ENCODE peak calls at places on chromosome 13, in seven cellular contexts. One of them, this sample, is unnamed.
A peak's percentile ranks its signal among the peaks of the same experiment; 100 is the strongest.

GRCh38 chr13:72808917-72809500 is 27.1 kb downstream of the PIBF1 start:
- DNase-seq in stomach: no peak
- DNase-seq in lung: no peak
- DNase-seq in lower leg skin: no peak
- DNase-seq in fibroblast of mammary gland: peak; percentile 24
- DNase-seq in foreskin keratinocyte: no peak
- DNase-seq in left ventricle myocardium inferior: no peak
- DNase-seq in this sample: no peak

GRCh38 chr13:48315981-48316380 is 12.4 kb downstream of the RB1 start:
- DNase-seq in stomach: no peak
- DNase-seq in lung: no peak
- DNase-seq in lower leg skin: no peak
- DNase-seq in fibroblast of mammary gland: no peak
- DNase-seq in foreskin keratinocyte: no peak
- DNase-seq in left ventricle myocardium inferior: peak; percentile 15
- DNase-seq in this sample: no peak

GRCh38 chr13:99572131-99572530 is 70.9 kb downstream of the TM9SF2 start:
- DNase-seq in stomach: no peak
- DNase-seq in lung: no peak
- DNase-seq in lower leg skin: no peak
- DNase-seq in fibroblast of mammary gland: peak; percentile 36
- DNase-seq in foreskin keratinocyte: no peak
- DNase-seq in left ventricle myocardium inferior: no peak
- DNase-seq in this sample: no peak

GRCh38 chr13:73722120-73722519 is 412.1 kb downstream of the KLF12 start:
- DNase-seq in stomach: no peak
- DNase-seq in lung: no peak
- DNase-seq in lower leg skin: no peak
- DNase-seq in fibroblast of mammary gland: peak; percentile 58
- DNase-seq in foreskin keratinocyte: peak; percentile 95
- DNase-seq in left ventricle myocardium inferior: no peak
- DNase-seq in this sample: peak; percentile 31

GRCh38 chr13:97853550-97853949 is 99.9 kb upstream of the IPO5 start:
- DNase-seq in stomach: no peak
- DNase-seq in lung: no peak
- DNase-seq in lower leg skin: no peak
- DNase-seq in fibroblast of mammary gland: peak; percentile 39
- DNase-seq in foreskin keratinocyte: no peak
- DNase-seq in left ventricle myocardium inferior: no peak
- DNase-seq in this sample: no peak

GRCh38 chr13:30306762-30307193 is 573 bp downstream of the KATNAL1 start:
- DNase-seq in stomach: peak; percentile 92
- DNase-seq in lung: peak; percentile 94
- DNase-seq in lower leg skin: peak; percentile 98
- DNase-seq in fibroblast of mammary gland: peak; percentile 89
- DNase-seq in foreskin keratinocyte: peak; percentile 79
- DNase-seq in left ventricle myocardium inferior: peak; percentile 93
- DNase-seq in this sample: peak; percentile 92

GRCh38 chr13:51154029-51154555 is 43.0 kb upstream of the C13orf42 start:
- DNase-seq in stomach: no peak
- DNase-seq in lung: no peak
- DNase-seq in lower leg skin: no peak
- DNase-seq in fibroblast of mammary gland: peak; percentile 75
- DNase-seq in foreskin keratinocyte: peak; percentile 7
- DNase-seq in left ventricle myocardium inferior: no peak
- DNase-seq in this sample: no peak

GRCh38 chr13:84543976-84544375 is 661.7 kb upstream of the SLITRK1 start:
- DNase-seq in stomach: no peak
- DNase-seq in lung: no peak
- DNase-seq in lower leg skin: no peak
- DNase-seq in fibroblast of mammary gland: no peak
- DNase-seq in foreskin keratinocyte: no peak
- DNase-seq in left ventricle myocardium inferior: no peak
- DNase-seq in this sample: no peak

GRCh38 chr13:68816715-68817114 is 1290.9 kb upstream of the ATXN8OS start:
- DNase-seq in stomach: no peak
- DNase-seq in lung: no peak
- DNase-seq in lower leg skin: no peak
- DNase-seq in fibroblast of mammary gland: no peak
- DNase-seq in foreskin keratinocyte: no peak
- DNase-seq in left ventricle myocardium inferior: no peak
- DNase-seq in this sample: no peak

GRCh38 chr13:107865643-107866006 is 349.7 kb downstream of the LIG4 start:
- DNase-seq in stomach: no peak
- DNase-seq in lung: no peak
- DNase-seq in lower leg skin: no peak
- DNase-seq in fibroblast of mammary gland: no peak
- DNase-seq in foreskin keratinocyte: no peak
- DNase-seq in left ventricle myocardium inferior: no peak
- DNase-seq in this sample: no peak

GRCh38 chr13:84037937-84038464 is 155.7 kb upstream of the SLITRK1 start:
- DNase-seq in stomach: no peak
- DNase-seq in lung: no peak
- DNase-seq in lower leg skin: no peak
- DNase-seq in fibroblast of mammary gland: no peak
- DNase-seq in foreskin keratinocyte: no peak
- DNase-seq in left ventricle myocardium inferior: no peak
- DNase-seq in this sample: no peak

GRCh38 chr13:95191821-95192220 is 109.4 kb downstream of the ABCC4 start:
- DNase-seq in stomach: peak; percentile 73
- DNase-seq in lung: peak; percentile 79
- DNase-seq in lower leg skin: peak; percentile 88
- DNase-seq in fibroblast of mammary gland: peak; percentile 77
- DNase-seq in foreskin keratinocyte: peak; percentile 28
- DNase-seq in left ventricle myocardium inferior: peak; percentile 71
- DNase-seq in this sample: peak; percentile 80

GRCh38 chr13:102517959-102518358 is 78.8 kb upstream of the TPP2 start:
- DNase-seq in stomach: no peak
- DNase-seq in lung: no peak
- DNase-seq in lower leg skin: no peak
- DNase-seq in fibroblast of mammary gland: peak; percentile 7
- DNase-seq in foreskin keratinocyte: peak; percentile 35
- DNase-seq in left ventricle myocardium inferior: no peak
- DNase-seq in this sample: no peak

GRCh38 chr13:50129065-50129922 is 114.0 kb downstream of the KCNRG start:
- DNase-seq in stomach: no peak
- DNase-seq in lung: no peak
- DNase-seq in lower leg skin: no peak
- DNase-seq in fibroblast of mammary gland: peak; percentile 38
- DNase-seq in foreskin keratinocyte: peak; percentile 7
- DNase-seq in left ventricle myocardium inferior: peak; percentile 25
- DNase-seq in this sample: peak; percentile 26

GRCh38 chr13:37192986-37193385 is 87.5 kb upstream of the CSNK1A1L start:
- DNase-seq in stomach: no peak
- DNase-seq in lung: no peak
- DNase-seq in lower leg skin: no peak
- DNase-seq in fibroblast of mammary gland: peak; percentile 31
- DNase-seq in foreskin keratinocyte: peak; percentile 38
- DNase-seq in left ventricle myocardium inferior: no peak
- DNase-seq in this sample: no peak

GRCh38 chr13:50198508-50198907 is 183.3 kb downstream of the KCNRG start:
- DNase-seq in stomach: no peak
- DNase-seq in lung: no peak
- DNase-seq in lower leg skin: no peak
- DNase-seq in fibroblast of mammary gland: peak; percentile 95
- DNase-seq in foreskin keratinocyte: peak; percentile 63
- DNase-seq in left ventricle myocardium inferior: no peak
- DNase-seq in this sample: no peak

GRCh38 chr13:62767473-62767872 is 1351.8 kb upstream of the PCDH20 start:
- DNase-seq in stomach: no peak
- DNase-seq in lung: no peak
- DNase-seq in lower leg skin: no peak
- DNase-seq in fibroblast of mammary gland: no peak
- DNase-seq in foreskin keratinocyte: no peak
- DNase-seq in left ventricle myocardium inferior: no peak
- DNase-seq in this sample: no peak

GRCh38 chr13:37209621-37210020 is 104.2 kb upstream of the CSNK1A1L start:
- DNase-seq in stomach: no peak
- DNase-seq in lung: no peak
- DNase-seq in lower leg skin: no peak
- DNase-seq in fibroblast of mammary gland: peak; percentile 48
- DNase-seq in foreskin keratinocyte: no peak
- DNase-seq in left ventricle myocardium inferior: no peak
- DNase-seq in this sample: no peak

GRCh38 chr13:28753208-28753892 is 34.6 kb upstream of the SLC46A3 start:
- DNase-seq in stomach: peak; percentile 31
- DNase-seq in lung: peak; percentile 44
- DNase-seq in lower leg skin: no peak
- DNase-seq in fibroblast of mammary gland: peak; percentile 91
- DNase-seq in foreskin keratinocyte: peak; percentile 85
- DNase-seq in left ventricle myocardium inferior: peak; percentile 21
- DNase-seq in this sample: no peak

GRCh38 chr13:47178090-47178950 is 281.5 kb upstream of the HTR2A start:
- DNase-seq in stomach: no peak
- DNase-seq in lung: no peak
- DNase-seq in lower leg skin: no peak
- DNase-seq in fibroblast of mammary gland: no peak
- DNase-seq in foreskin keratinocyte: peak; percentile 40
- DNase-seq in left ventricle myocardium inferior: no peak
- DNase-seq in this sample: no peak

GRCh38 chr13:74290324-74290773 is 156.1 kb upstream of the KLF12 start:
- DNase-seq in stomach: no peak
- DNase-seq in lung: no peak
- DNase-seq in lower leg skin: no peak
- DNase-seq in fibroblast of mammary gland: peak; percentile 91
- DNase-seq in foreskin keratinocyte: peak; percentile 98
- DNase-seq in left ventricle myocardium inferior: no peak
- DNase-seq in this sample: peak; percentile 63

DNA sequence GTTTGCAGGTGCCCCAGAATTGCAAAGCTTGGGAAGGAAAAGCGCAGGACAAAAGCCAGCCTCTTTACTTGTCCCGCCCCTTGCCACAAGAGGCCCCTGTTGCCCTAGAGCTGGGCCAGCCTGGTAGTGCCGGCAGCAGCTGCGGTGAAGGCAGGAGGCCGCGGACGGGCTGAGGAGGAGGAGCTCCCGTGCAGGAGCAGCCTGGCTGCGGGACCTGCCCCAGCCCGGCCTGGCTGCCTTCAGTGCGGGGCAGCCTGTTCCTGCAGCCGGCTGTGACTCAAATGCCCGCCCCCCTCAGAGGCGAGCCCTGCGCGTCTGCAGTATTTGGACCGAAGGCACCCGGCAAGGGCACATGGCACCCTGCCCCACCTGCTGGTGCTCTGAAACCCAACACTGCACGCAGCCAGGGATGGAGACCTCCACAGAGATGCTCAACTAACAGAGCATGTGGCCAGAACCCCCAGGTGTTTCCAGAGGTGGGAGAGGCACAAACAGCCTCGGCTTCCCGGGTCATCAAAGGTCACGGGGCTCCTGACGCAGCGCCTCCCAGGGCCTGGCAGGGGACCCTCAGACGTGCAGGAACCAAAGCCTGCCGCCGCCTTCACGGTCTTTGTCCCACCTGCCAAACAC is 29.7 kb downstream of the NAXD start:
- DNase-seq in stomach: peak; percentile 77
- DNase-seq in lung: peak; percentile 56
- DNase-seq in lower leg skin: peak; percentile 86
- DNase-seq in fibroblast of mammary gland: peak; percentile 59
- DNase-seq in foreskin keratinocyte: peak; percentile 30
- DNase-seq in left ventricle myocardium inferior: peak; percentile 65
- DNase-seq in this sample: peak; percentile 73
- TF ChIP-seq CTCF in stomach: no peak
- TF ChIP-seq CTCF in lung: peak; percentile 25
- TF ChIP-seq CTCF in lower leg skin: no peak
- TF ChIP-seq CTCF in fibroblast of mammary gland: peak; percentile 3
- TF ChIP-seq CTCF in foreskin keratinocyte: peak; percentile 54
- TF ChIP-seq CTCF in left ventricle myocardium inferior: peak; percentile 45
- TF ChIP-seq CTCF in this sample: peak; percentile 25

GRCh38 chr13:58300974-58301681 is 669.6 kb downstream of the PCDH17 start:
- DNase-seq in stomach: no peak
- DNase-seq in lung: no peak
- DNase-seq in lower leg skin: no peak
- DNase-seq in fibroblast of mammary gland: no peak
- DNase-seq in foreskin keratinocyte: no peak
- DNase-seq in left ventricle myocardium inferior: no peak
- DNase-seq in this sample: no peak
- TF ChIP-seq CTCF in stomach: no peak
- TF ChIP-seq CTCF in lung: no peak
- TF ChIP-seq CTCF in lower leg skin: no peak
- TF ChIP-seq CTCF in fibroblast of mammary gland: no peak
- TF ChIP-seq CTCF in foreskin keratinocyte: no peak
- TF ChIP-seq CTCF in left ventricle myocardium inferior: no peak
- TF ChIP-seq CTCF in this sample: no peak

DNA sequence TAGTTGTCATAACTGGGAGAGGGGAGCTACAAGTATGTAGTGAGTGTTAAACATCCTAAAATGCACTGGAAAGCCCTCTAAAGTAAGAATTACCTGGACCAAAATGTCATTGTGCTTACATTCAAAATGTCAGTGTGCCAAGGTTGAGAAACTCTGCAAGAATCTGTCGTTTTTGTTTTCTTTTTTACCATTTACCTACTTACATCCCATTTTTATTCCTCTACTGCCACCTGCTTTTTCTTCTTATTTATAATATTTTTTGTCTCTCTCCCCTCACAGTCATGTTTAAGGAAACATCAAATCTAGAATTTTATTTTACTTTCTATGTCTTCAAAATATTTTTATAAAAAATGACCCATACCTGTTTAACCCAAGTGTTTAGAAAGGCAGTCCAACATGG is 226.4 kb downstream of the PCDH17 start:
- DNase-seq in stomach: no peak
- DNase-seq in lung: no peak
- DNase-seq in lower leg skin: no peak
- DNase-seq in fibroblast of mammary gland: no peak
- DNase-seq in foreskin keratinocyte: no peak
- DNase-seq in left ventricle myocardium inferior: no peak
- DNase-seq in this sample: no peak
- TF ChIP-seq CTCF in stomach: no peak
- TF ChIP-seq CTCF in lung: no peak
- TF ChIP-seq CTCF in lower leg skin: no peak
- TF ChIP-seq CTCF in fibroblast of mammary gland: no peak
- TF ChIP-seq CTCF in foreskin keratinocyte: no peak
- TF ChIP-seq CTCF in left ventricle myocardium inferior: peak; percentile 25
- TF ChIP-seq CTCF in this sample: no peak

GRCh38 chr13:22449251-22449650 is 731.5 kb upstream of the SGCG start:
- DNase-seq in stomach: no peak
- DNase-seq in lung: no peak
- DNase-seq in lower leg skin: no peak
- DNase-seq in fibroblast of mammary gland: no peak
- DNase-seq in foreskin keratinocyte: no peak
- DNase-seq in left ventricle myocardium inferior: no peak
- DNase-seq in this sample: no peak

GRCh38 chr13:22451345-22451744 is 729.4 kb upstream of the SGCG start:
- DNase-seq in stomach: no peak
- DNase-seq in lung: no peak
- DNase-seq in lower leg skin: no peak
- DNase-seq in fibroblast of mammary gland: no peak
- DNase-seq in foreskin keratinocyte: no peak
- DNase-seq in left ventricle myocardium inferior: peak; percentile 37
- DNase-seq in this sample: no peak

GRCh38 chr13:22455036-22455435 is 725.7 kb upstream of the SGCG start:
- DNase-seq in stomach: no peak
- DNase-seq in lung: no peak
- DNase-seq in lower leg skin: no peak
- DNase-seq in fibroblast of mammary gland: no peak
- DNase-seq in foreskin keratinocyte: no peak
- DNase-seq in left ventricle myocardium inferior: no peak
- DNase-seq in this sample: no peak

DNA sequence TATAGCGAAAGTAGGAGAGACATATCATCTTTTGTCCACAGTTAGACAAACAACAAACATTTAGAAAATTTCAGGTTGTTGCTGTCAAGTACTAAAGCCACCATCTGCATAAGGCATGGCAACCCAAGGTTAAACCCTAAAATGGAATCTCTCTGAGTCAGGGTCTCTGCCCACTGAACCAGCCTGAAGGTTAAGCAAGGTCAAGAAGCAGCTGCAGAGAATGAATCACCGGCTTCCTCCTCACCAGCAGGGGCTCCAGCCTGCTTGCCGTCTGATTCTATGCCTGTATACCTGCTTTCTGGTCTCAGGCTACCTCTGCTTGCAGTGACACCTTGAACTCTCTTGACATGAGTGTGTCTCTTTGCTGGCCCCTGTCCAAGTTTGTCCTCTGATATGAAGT is 726.2 kb upstream of the SGCG start:
- DNase-seq in stomach: no peak
- DNase-seq in lung: no peak
- DNase-seq in lower leg skin: no peak
- DNase-seq in fibroblast of mammary gland: peak; percentile 2
- DNase-seq in foreskin keratinocyte: no peak
- DNase-seq in left ventricle myocardium inferior: no peak
- DNase-seq in this sample: no peak
- TF ChIP-seq CTCF in stomach: no peak
- TF ChIP-seq CTCF in lung: no peak
- TF ChIP-seq CTCF in lower leg skin: no peak
- TF ChIP-seq CTCF in fibroblast of mammary gland: no peak
- TF ChIP-seq CTCF in foreskin keratinocyte: no peak
- TF ChIP-seq CTCF in left ventricle myocardium inferior: no peak
- TF ChIP-seq CTCF in this sample: no peak

This sample was measured in activated CD8-positive, alpha-beta T cell treated with anti-CD3 and anti-CD28 coated beads for 36 hours.